ENCODE peak calls at places on chromosomes 11 and 22, in seven cellular contexts. One of them, this sample, is unnamed.

GRCh38 chr11:60970369-60970774 is 1.1 kb upstream of the CD6 start:
- DNase-seq in osteocyte: no peak
- DNase-seq in activated T-cell treated with anti-CD3 and anti-CD28 coated beads, Interleukin-2, amount 50 U/mL, for 48 hours: peak; percentile 91
- DNase-seq in aorta: peak; percentile 86
- DNase-seq in neural crest cell: peak; percentile 40
- DNase-seq in mammary epithelial cell: peak; percentile 34
- DNase-seq in activated CD8-positive, alpha-beta T cell treated with anti-CD3 and anti-CD28 coated beads, Interleukin-2, amount 10 ng/mL, durations not matched to agents 7 days and 5 days: peak; percentile 87
- DNase-seq in this sample: peak; percentile 50

GRCh38 chr11:16511807-16512114 is 155.4 kb upstream of the SOX6 start:
- DNase-seq in osteocyte: no peak
- DNase-seq in activated T-cell treated with anti-CD3 and anti-CD28 coated beads, Interleukin-2, amount 50 U/mL, for 48 hours: no peak
- DNase-seq in aorta: no peak
- DNase-seq in neural crest cell: no peak
- DNase-seq in mammary epithelial cell: no peak
- DNase-seq in activated CD8-positive, alpha-beta T cell treated with anti-CD3 and anti-CD28 coated beads, Interleukin-2, amount 10 ng/mL, durations not matched to agents 7 days and 5 days: no peak
- DNase-seq in this sample: no peak

GRCh38 chr11:21268036-21268435 is 598.6 kb downstream of the NELL1 start:
- DNase-seq in osteocyte: no peak
- DNase-seq in activated T-cell treated with anti-CD3 and anti-CD28 coated beads, Interleukin-2, amount 50 U/mL, for 48 hours: no peak
- DNase-seq in aorta: no peak
- DNase-seq in neural crest cell: no peak
- DNase-seq in mammary epithelial cell: no peak
- DNase-seq in activated CD8-positive, alpha-beta T cell treated with anti-CD3 and anti-CD28 coated beads, Interleukin-2, amount 10 ng/mL, durations not matched to agents 7 days and 5 days: no peak
- DNase-seq in this sample: no peak

GRCh38 chr11:109343242-109343641 is 78.7 kb upstream of the C11orf87 start:
- DNase-seq in osteocyte: no peak
- DNase-seq in activated T-cell treated with anti-CD3 and anti-CD28 coated beads, Interleukin-2, amount 50 U/mL, for 48 hours: no peak
- DNase-seq in aorta: no peak
- DNase-seq in neural crest cell: no peak
- DNase-seq in mammary epithelial cell: no peak
- DNase-seq in activated CD8-positive, alpha-beta T cell treated with anti-CD3 and anti-CD28 coated beads, Interleukin-2, amount 10 ng/mL, durations not matched to agents 7 days and 5 days: no peak
- DNase-seq in this sample: no peak

GRCh38 chr11:75554258-75555022 is 7.6 kb upstream of the SERPINH1 start:
- DNase-seq in osteocyte: peak; percentile 97
- DNase-seq in activated T-cell treated with anti-CD3 and anti-CD28 coated beads, Interleukin-2, amount 50 U/mL, for 48 hours: no peak
- DNase-seq in aorta: peak; percentile 97
- DNase-seq in neural crest cell: peak; percentile 61
- DNase-seq in mammary epithelial cell: no peak
- DNase-seq in activated CD8-positive, alpha-beta T cell treated with anti-CD3 and anti-CD28 coated beads, Interleukin-2, amount 10 ng/mL, durations not matched to agents 7 days and 5 days: no peak
- DNase-seq in this sample: peak; percentile 92

GRCh38 chr11:23732026-23732425 is 764.8 kb upstream of the LUZP2 start:
- DNase-seq in osteocyte: no peak
- DNase-seq in activated T-cell treated with anti-CD3 and anti-CD28 coated beads, Interleukin-2, amount 50 U/mL, for 48 hours: no peak
- DNase-seq in aorta: no peak
- DNase-seq in neural crest cell: no peak
- DNase-seq in mammary epithelial cell: no peak
- DNase-seq in activated CD8-positive, alpha-beta T cell treated with anti-CD3 and anti-CD28 coated beads, Interleukin-2, amount 10 ng/mL, durations not matched to agents 7 days and 5 days: no peak
- DNase-seq in this sample: no peak

GRCh38 chr11:3659595-3660515 is 11.3 kb downstream of the CHRNA10 start:
- DNase-seq in osteocyte: no peak
- DNase-seq in activated T-cell treated with anti-CD3 and anti-CD28 coated beads, Interleukin-2, amount 50 U/mL, for 48 hours: no peak
- DNase-seq in aorta: no peak
- DNase-seq in neural crest cell: no peak
- DNase-seq in mammary epithelial cell: no peak
- DNase-seq in activated CD8-positive, alpha-beta T cell treated with anti-CD3 and anti-CD28 coated beads, Interleukin-2, amount 10 ng/mL, durations not matched to agents 7 days and 5 days: no peak
- DNase-seq in this sample: peak; percentile 14

GRCh38 chr22:17446704-17447103 is 77.4 kb downstream of the CECR2 start:
- DNase-seq in osteocyte: no peak
- DNase-seq in activated T-cell treated with anti-CD3 and anti-CD28 coated beads, Interleukin-2, amount 50 U/mL, for 48 hours: no peak
- DNase-seq in aorta: no peak
- DNase-seq in neural crest cell: no peak
- DNase-seq in mammary epithelial cell: no peak
- DNase-seq in activated CD8-positive, alpha-beta T cell treated with anti-CD3 and anti-CD28 coated beads, Interleukin-2, amount 10 ng/mL, durations not matched to agents 7 days and 5 days: no peak
- DNase-seq in this sample: no peak

GRCh38 chr11:61026121-61027031 is 54.9 kb downstream of the CD6 start:
- DNase-seq in osteocyte: no peak
- DNase-seq in activated T-cell treated with anti-CD3 and anti-CD28 coated beads, Interleukin-2, amount 50 U/mL, for 48 hours: peak; percentile 70
- DNase-seq in aorta: no peak
- DNase-seq in neural crest cell: no peak
- DNase-seq in mammary epithelial cell: no peak
- DNase-seq in activated CD8-positive, alpha-beta T cell treated with anti-CD3 and anti-CD28 coated beads, Interleukin-2, amount 10 ng/mL, durations not matched to agents 7 days and 5 days: peak; percentile 77
- DNase-seq in this sample: no peak

GRCh38 chr22:22552630-22553029 is 6.4 kb downstream of the PRAME start:
- DNase-seq in osteocyte: no peak
- DNase-seq in activated T-cell treated with anti-CD3 and anti-CD28 coated beads, Interleukin-2, amount 50 U/mL, for 48 hours: no peak
- DNase-seq in aorta: no peak
- DNase-seq in neural crest cell: peak; percentile 10
- DNase-seq in mammary epithelial cell: no peak
- DNase-seq in activated CD8-positive, alpha-beta T cell treated with anti-CD3 and anti-CD28 coated beads, Interleukin-2, amount 10 ng/mL, durations not matched to agents 7 days and 5 days: no peak
- DNase-seq in this sample: peak; percentile 72

GRCh38 chr11:36684840-36685800 is 87.1 kb upstream of the RAG2 start:
- DNase-seq in osteocyte: no peak
- DNase-seq in activated T-cell treated with anti-CD3 and anti-CD28 coated beads, Interleukin-2, amount 50 U/mL, for 48 hours: peak; percentile 39
- DNase-seq in aorta: no peak
- DNase-seq in neural crest cell: no peak
- DNase-seq in mammary epithelial cell: no peak
- DNase-seq in activated CD8-positive, alpha-beta T cell treated with anti-CD3 and anti-CD28 coated beads, Interleukin-2, amount 10 ng/mL, durations not matched to agents 7 days and 5 days: peak; percentile 42
- DNase-seq in this sample: no peak

GRCh38 chr11:125348704-125349635 is 147.1 kb downstream of the FEZ1 start:
- DNase-seq in osteocyte: peak; percentile 91
- DNase-seq in activated T-cell treated with anti-CD3 and anti-CD28 coated beads, Interleukin-2, amount 50 U/mL, for 48 hours: peak; percentile 63
- DNase-seq in aorta: peak; percentile 88
- DNase-seq in neural crest cell: peak; percentile 95
- DNase-seq in mammary epithelial cell: no peak
- DNase-seq in activated CD8-positive, alpha-beta T cell treated with anti-CD3 and anti-CD28 coated beads, Interleukin-2, amount 10 ng/mL, durations not matched to agents 7 days and 5 days: peak; percentile 47
- DNase-seq in this sample: peak; percentile 67

GRCh38 chr11:115920841-115921480 is 416.7 kb upstream of the CADM1 start:
- DNase-seq in osteocyte: no peak
- DNase-seq in activated T-cell treated with anti-CD3 and anti-CD28 coated beads, Interleukin-2, amount 50 U/mL, for 48 hours: no peak
- DNase-seq in aorta: no peak
- DNase-seq in neural crest cell: no peak
- DNase-seq in mammary epithelial cell: no peak
- DNase-seq in activated CD8-positive, alpha-beta T cell treated with anti-CD3 and anti-CD28 coated beads, Interleukin-2, amount 10 ng/mL, durations not matched to agents 7 days and 5 days: no peak
- DNase-seq in this sample: no peak

This sample was measured in myocyte.